ENCODE peak calls at places on chromosomes 3 and 15, in seven cellular contexts. R, Y, L, T, P, U and H are unnamed samples.
A peak's percentile ranks its signal among the peaks of the same experiment; 100 is the strongest.

GRCh38 chr15:69444686-69445085 is 7.9 kb upstream of the RPLP1 start:
- DNase-seq in R (no peak), Y (no peak), L (no peak), T (no peak), P (no peak), U (no peak), H (no peak)

GRCh38 chr3:161295325-161295724 is 74.2 kb downstream of the NMD3 start:
- DNase-seq in R (no peak), Y (no peak), L (peak; percentile 45), T (no peak), P (no peak), U (no peak), H (no peak)

GRCh38 chr15:31340047-31340446 is 13.4 kb downstream of the KLF13 start:
- DNase-seq in R (no peak), Y (no peak), L (no peak), T (no peak), P (no peak), U (no peak), H (no peak)

GRCh38 chr15:91491131-91491950 is 362.2 kb upstream of the SLCO3A1 start:
- DNase-seq in R (no peak), Y (no peak), L (no peak), T (no peak), P (no peak), U (no peak), H (no peak)

GRCh38 chr3:181289306-181289705 is 299.8 kb upstream of the DNAJC19 start:
- DNase-seq in R (no peak), Y (no peak), L (no peak), T (no peak), P (no peak), U (no peak), H (no peak)

GRCh38 chr3:133038089-133038730 is at the start of gene TMEM108:
- DNase-seq in R (peak; percentile 91), Y (peak; percentile 75), L (peak; percentile 61), T (peak; percentile 88), P (peak; percentile 73), U (peak; percentile 73), H (peak; percentile 84)

GRCh38 chr3:6640907-6641306 is 220.0 kb upstream of the GRM7 start:
- DNase-seq in R (no peak), Y (no peak), L (no peak), T (no peak), P (no peak), U (no peak), H (no peak)

GRCh38 chr3:45464336-45464809 is 76.0 kb downstream of the LARS2 start:
- DNase-seq in R (peak; percentile 56), Y (no peak), L (peak; percentile 60), T (no peak), P (peak; percentile 30), U (no peak), H (no peak)

GRCh38 chr15:72278737-72279136 is 6.4 kb upstream of the PARP6 start:
- DNase-seq in R (no peak), Y (no peak), L (no peak), T (no peak), P (no peak), U (no peak), H (no peak)

GRCh38 chr3:128878556-128879124 is 780 bp upstream of the ACAD9 start:
- DNase-seq in R (peak; percentile 49), Y (no peak), L (peak; percentile 68), T (peak; percentile 67), P (no peak), U (peak; percentile 14), H (no peak)

GRCh38 chr3:151009430-151009829 is 36.9 kb upstream of the CLRN1 start:
- DNase-seq in R (no peak), Y (no peak), L (no peak), T (no peak), P (no peak), U (no peak), H (no peak)

GRCh38 chr15:63502843-63503738 is 1.3 kb upstream of the USP3 start:
- DNase-seq in R (peak; percentile 91), Y (peak; percentile 95), L (peak; percentile 99), T (peak; percentile 95), P (peak; percentile 86), U (peak; percentile 88), H (peak; percentile 97)

GRCh38 chr3:186788482-186789370 is 5.3 kb downstream of the EIF4A2 start:
- DNase-seq in R (no peak), Y (no peak), L (no peak), T (no peak), P (no peak), U (no peak), H (no peak)

GRCh38 chr3:139423232-139423631 is 33.8 kb upstream of the COPB2 start:
- DNase-seq in R (no peak), Y (no peak), L (no peak), T (no peak), P (no peak), U (no peak), H (no peak)

GRCh38 chr3:40645883-40646282 is 121.1 kb downstream of the ZNF621 start:
- DNase-seq in R (peak; percentile 8), Y (no peak), L (peak; percentile 1), T (no peak), P (no peak), U (no peak), H (no peak)

GRCh38 chr3:11558002-11558401 is 85.7 kb downstream of the VGLL4 start:
- DNase-seq in R (peak; percentile 68), Y (peak; percentile 58), L (peak; percentile 63), T (no peak), P (no peak), U (no peak), H (peak; percentile 37)

GRCh38 chr3:141652349-141652748 is 85.7 kb upstream of the RNF7 start:
- DNase-seq in R (no peak), Y (no peak), L (no peak), T (no peak), P (no peak), U (no peak), H (no peak)

GRCh38 chr3:114587973-114588372 is 294.1 kb downstream of the TIGIT start:
- DNase-seq in R (no peak), Y (no peak), L (no peak), T (no peak), P (no peak), U (no peak), H (no peak)

GRCh38 chr3:63961891-63962290 is 49.7 kb upstream of the SCAANT1 start:
- DNase-seq in R (no peak), Y (no peak), L (peak; percentile 40), T (no peak), P (no peak), U (peak; percentile 40), H (no peak)

GRCh38 chr3:193040836-193041672 is 123.4 kb upstream of the MB21D2 start:
- DNase-seq in R (peak; percentile 14), Y (no peak), L (peak; percentile 66), T (no peak), P (peak; percentile 11), U (peak; percentile 15), H (no peak)

GRCh38 chr3:10396931-10397330 is 76.0 kb upstream of the SEC13 start:
- DNase-seq in R (no peak), Y (no peak), L (no peak), T (no peak), P (no peak), U (no peak), H (no peak)

GRCh38 chr3:127065561-127066270 is 82.8 kb downstream of the PLXNA1 start:
- DNase-seq in R (no peak), Y (peak; percentile 27), L (peak; percentile 15), T (peak; percentile 41), P (no peak), U (no peak), H (no peak)

GRCh38 chr3:1513662-1514061 is 420.8 kb downstream of the CNTN6 start:
- DNase-seq in R (no peak), Y (no peak), L (no peak), T (no peak), P (no peak), U (no peak), H (no peak)

GRCh38 chr15:70501121-70501727 is 262.1 kb downstream of the UACA start:
- DNase-seq in R (no peak), Y (no peak), L (no peak), T (no peak), P (no peak), U (no peak), H (no peak)
- H3K4me1 ChIP-seq in R (peaks cover 10% of the 10 kb centered on the region), Y (peaks cover 29% of the 10 kb centered on the region), L (peaks cover 6% of the 10 kb centered on the region), T (peaks cover 29% of the 10 kb centered on the region), P (peaks cover 33% of the 10 kb centered on the region), U (peaks cover 37% of the 10 kb centered on the region), H (peaks cover 9% of the 10 kb centered on the region)

DNA sequence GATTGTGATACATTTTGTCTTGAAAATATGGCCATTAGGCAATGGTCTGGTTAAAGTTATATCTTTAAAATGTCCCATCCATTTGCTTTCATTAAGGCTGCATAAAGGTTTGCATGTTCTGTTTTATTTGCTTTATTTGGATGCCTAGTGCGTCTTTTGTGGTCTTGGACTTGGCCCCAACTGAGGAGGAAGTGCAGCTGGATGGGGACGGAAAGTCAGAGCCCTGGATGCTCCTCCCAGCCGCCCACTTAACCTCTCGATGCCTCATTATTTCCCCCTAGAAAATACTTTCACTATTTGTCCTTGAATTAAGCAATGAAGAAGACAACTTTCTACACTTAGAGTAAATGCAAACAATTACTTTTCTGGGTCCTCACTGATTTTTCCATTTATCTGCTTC is 898.2 kb downstream of the MCTP2 start:
- DNase-seq in R (peak; percentile 36), Y (no peak), L (peak; percentile 61), T (peak; percentile 73), P (peak; percentile 50), U (no peak), H (peak; percentile 83)
- TF ChIP-seq CTCF in R (no peak), Y (no peak), L (no peak), T (no peak), P (no peak), U (no peak), H (no peak)

GRCh38 chr15:99177679-99178078 is 71.7 kb downstream of the TTC23 start:
- DNase-seq in R (no peak), Y (no peak), L (no peak), T (no peak), P (no peak), U (no peak), H (no peak)
- H3K4me1 ChIP-seq in R (peaks cover 12% of the 10 kb centered on the region), Y (peaks cover 3% of the 10 kb centered on the region), L (peaks cover 48% of the 10 kb centered on the region), T (peaks cover 82% of the 10 kb centered on the region), P (peaks cover 58% of the 10 kb centered on the region), U (no peaks in the 10 kb centered on the region), H (no peaks in the 10 kb centered on the region)

GRCh38 chr15:85454403-85454802 is 74.0 kb downstream of the AKAP13 start:
- DNase-seq in R (no peak), Y (no peak), L (no peak), T (no peak), P (no peak), U (no peak), H (no peak)
- TF ChIP-seq CTCF in R (no peak), Y (peak; percentile 23), L (no peak), T (no peak), P (no peak), U (peak; percentile 19), H (no peak)

DNA sequence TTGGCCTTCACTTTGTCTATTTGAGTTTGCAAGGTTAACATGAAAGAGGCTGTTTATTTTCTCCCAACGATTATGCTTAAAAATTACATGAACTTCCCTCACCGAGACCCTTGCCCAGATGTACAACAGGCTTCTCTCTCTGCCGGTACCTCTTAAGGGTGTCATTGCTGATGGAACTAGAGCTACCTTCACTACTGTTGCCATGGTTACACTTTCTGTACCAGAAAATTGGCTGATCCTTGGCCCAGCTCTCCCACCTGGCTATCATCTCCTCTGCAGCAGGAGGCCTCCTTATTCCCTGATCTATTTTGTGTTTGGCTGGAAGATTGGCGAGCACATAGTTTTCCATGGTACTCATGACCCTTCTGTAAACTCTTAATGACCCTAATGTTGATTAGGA is 24.0 kb upstream of the LIPC start:
- DNase-seq in R (no peak), Y (no peak), L (no peak), T (no peak), P (no peak), U (no peak), H (no peak)
- H3K4me1 ChIP-seq in R (no peaks in the 10 kb centered on the region), Y (no peaks in the 10 kb centered on the region), L (no peaks in the 10 kb centered on the region), T (peaks cover under 1% of the 10 kb centered on the region), P (no peaks in the 10 kb centered on the region), U (no peaks in the 10 kb centered on the region), H (no peaks in the 10 kb centered on the region)